ENCODE peak calls at places on chromosomes 5 and 9, in nine cellular contexts. R is IMR-90; V is H1; O is HepG2; N is stimulated activated naive CD8-positive, alpha-beta T cell treated with anti-CD3 and anti-CD28 coated beads, Interleukin-15, amount 100 ng/mL, for 72 hours; H is AG08395; Q is NCI-H1105 treated with DMSO at 0.1 percent for 48 hours; I is epithelial cell of esophagus; J is stimulated activated CD8-positive, alpha-beta memory T cell treated with anti-CD3 and anti-CD28 coated beads, Interleukin-12 subunit alpha, Interleukin-12 subunit beta, amount 100 ng/mL, for 1 hour. Y is an unnamed sample.

GRCh38 chr5:134649163-134649916 is 755 bp downstream of the SEC24A start:
- DNase-seq in V (no peak), J (no peak), R (peak; percentile 8), I (peak; percentile 17), Q (no peak), N (peak; percentile 14), O (no peak), H (peak; percentile 25), Y (peak; percentile 43)

GRCh38 chr9:97990259-97990658 is 7.1 kb downstream of the ANP32B start:
- DNase-seq in V (no peak), I (peak; percentile 58), O (no peak), H (peak; percentile 76), N (no peak), R (peak; percentile 82), Q (no peak), J (no peak), Y (peak; percentile 89)

GRCh38 chr5:670396-671270 is 22.5 kb downstream of the TPPP start:
- DNase-seq in Q (no peak), I (no peak), N (peak; percentile 15), H (no peak), R (no peak), J (no peak), V (no peak), O (no peak), Y (no peak)

GRCh38 chr9:127805620-127806019 is 2.9 kb downstream of the FPGS start:
- DNase-seq in N (peak; percentile 37), V (peak; percentile 87), H (no peak), Q (no peak), R (no peak), I (peak; percentile 39), O (peak; percentile 51), J (no peak), Y (no peak)

GRCh38 chr5:33322632-33323031 is 118.1 kb upstream of the TARS1 start:
- DNase-seq in J (no peak), N (no peak), H (no peak), V (no peak), I (no peak), R (no peak), Q (no peak), O (no peak), Y (no peak)

GRCh38 chr5:150615141-150615699 is 25.2 kb upstream of the SYNPO start:
- DNase-seq in N (no peak), Q (no peak), H (peak; percentile 71), J (no peak), R (peak; percentile 64), I (peak; percentile 57), V (no peak), O (no peak), Y (no peak)

GRCh38 chr9:17614929-17615328 is 36.1 kb downstream of the SH3GL2 start:
- DNase-seq in R (peak; percentile 6), I (peak; percentile 54), V (no peak), N (no peak), Q (no peak), H (no peak), O (no peak), J (no peak), Y (no peak)

GRCh38 chr9:126152622-126153362 is 173.8 kb upstream of the MVB12B start:
- DNase-seq in Q (no peak), H (no peak), I (no peak), O (no peak), V (no peak), J (no peak), R (no peak), N (no peak), Y (no peak)

GRCh38 chr9:17574342-17574741 is 4.5 kb upstream of the SH3GL2 start:
- DNase-seq in I (no peak), H (no peak), J (no peak), R (no peak), Q (no peak), N (no peak), O (no peak), V (no peak), Y (no peak)

GRCh38 chr5:79133121-79133656 is 21.6 kb downstream of the BHMT start:
- DNase-seq in R (peak; percentile 61), I (peak; percentile 55), O (peak; percentile 7), J (no peak), V (no peak), H (peak; percentile 34), Q (peak; percentile 2), N (no peak), Y (no peak)

GRCh38 chr5:128201065-128201926 is 117.7 kb downstream of the SLC12A2 start:
- DNase-seq in Q (peak; percentile 34), I (peak; percentile 71), H (peak; percentile 79), N (peak; percentile 80), O (peak; percentile 23), R (peak; percentile 50), V (peak; percentile 97), J (peak; percentile 64), Y (peak; percentile 60)

GRCh38 chr5:95735436-95735835 is 4.3 kb downstream of the RHOBTB3 start:
- DNase-seq in N (no peak), J (no peak), O (no peak), Q (no peak), I (no peak), R (no peak), V (no peak), H (no peak), Y (no peak)